ENCODE peak calls at places on chromosomes 4 and X, in five cellular contexts. G is tibial artery, K is choroid plexus epithelial cell, P is PC-3, U is tibial nerve. A is an unnamed sample.

GRCh38 chrX:110036162-110037033 is 33.5 kb downstream of the TMEM164 start:
- DNase-seq in G (no peak), K (no peak), P (no peak), U (no peak), A (no peak)

GRCh38 chr4:136183513-136183912 is 1348.8 kb downstream of the PCDH18 start:
- DNase-seq in G (no peak), K (no peak), P (no peak), U (no peak), A (no peak)

GRCh38 chrX:72306851-72307645 is 1.3 kb upstream of the CITED1 start:
- DNase-seq in G (peak), K (peak), P (peak), U (peak), A (peak)

GRCh38 chrX:23610491-23610890 is 56.8 kb upstream of the PRDX4 start:
- DNase-seq in G (no peak), K (no peak), P (peak), U (no peak), A (no peak)

GRCh38 chr4:81069706-81070331 is 39.3 kb downstream of the BMP3 start:
- DNase-seq in G (no peak), K (peak), P (peak), U (peak), A (peak)

GRCh38 chr4:178958725-178959440 is 1516.6 kb upstream of the AGA start:
- DNase-seq in G (no peak), K (no peak), P (peak), U (no peak), A (no peak)

GRCh38 chr4:87505862-87506261 is 23.3 kb downstream of the SPARCL1 start:
- DNase-seq in G (no peak), K (no peak), P (no peak), U (no peak), A (no peak)

GRCh38 chr4:48813984-48814383 is 16.9 kb upstream of the OCIAD1 start:
- DNase-seq in G (no peak), K (no peak), P (no peak), U (no peak), A (peak)

GRCh38 chr4:48375651-48376291 is 34.4 kb downstream of the SLAIN2 start:
- DNase-seq in G (no peak), K (peak), P (peak), U (no peak), A (no peak)

GRCh38 chr4:4541040-4541631 is 712 bp downstream of the STX18 start:
- DNase-seq in G (no peak), K (peak), P (peak), U (no peak), A (peak)

GRCh38 chrX:11188664-11189063 is 77.5 kb downstream of the HCCS start:
- DNase-seq in G (no peak), K (peak), P (peak), U (no peak), A (no peak)

GRCh38 chrX:9438950-9439494 is 25.8 kb upstream of the TBL1X start:
- DNase-seq in G (no peak), K (peak), P (no peak), U (no peak), A (no peak)

GRCh38 chrX:13717697-13718483 is 16.5 kb downstream of the TRAPPC2 start:
- DNase-seq in G (no peak), K (peak), P (no peak), U (no peak), A (no peak)

GRCh38 chr4:168614316-168615057 is 117.6 kb downstream of the PALLD start:
- DNase-seq in G (no peak), K (no peak), P (no peak), U (no peak), A (no peak)

GRCh38 chr4:87071401-87071800 is 136.6 kb downstream of the AFF1 start:
- DNase-seq in G (no peak), K (no peak), P (no peak), U (no peak), A (no peak)

DNA sequence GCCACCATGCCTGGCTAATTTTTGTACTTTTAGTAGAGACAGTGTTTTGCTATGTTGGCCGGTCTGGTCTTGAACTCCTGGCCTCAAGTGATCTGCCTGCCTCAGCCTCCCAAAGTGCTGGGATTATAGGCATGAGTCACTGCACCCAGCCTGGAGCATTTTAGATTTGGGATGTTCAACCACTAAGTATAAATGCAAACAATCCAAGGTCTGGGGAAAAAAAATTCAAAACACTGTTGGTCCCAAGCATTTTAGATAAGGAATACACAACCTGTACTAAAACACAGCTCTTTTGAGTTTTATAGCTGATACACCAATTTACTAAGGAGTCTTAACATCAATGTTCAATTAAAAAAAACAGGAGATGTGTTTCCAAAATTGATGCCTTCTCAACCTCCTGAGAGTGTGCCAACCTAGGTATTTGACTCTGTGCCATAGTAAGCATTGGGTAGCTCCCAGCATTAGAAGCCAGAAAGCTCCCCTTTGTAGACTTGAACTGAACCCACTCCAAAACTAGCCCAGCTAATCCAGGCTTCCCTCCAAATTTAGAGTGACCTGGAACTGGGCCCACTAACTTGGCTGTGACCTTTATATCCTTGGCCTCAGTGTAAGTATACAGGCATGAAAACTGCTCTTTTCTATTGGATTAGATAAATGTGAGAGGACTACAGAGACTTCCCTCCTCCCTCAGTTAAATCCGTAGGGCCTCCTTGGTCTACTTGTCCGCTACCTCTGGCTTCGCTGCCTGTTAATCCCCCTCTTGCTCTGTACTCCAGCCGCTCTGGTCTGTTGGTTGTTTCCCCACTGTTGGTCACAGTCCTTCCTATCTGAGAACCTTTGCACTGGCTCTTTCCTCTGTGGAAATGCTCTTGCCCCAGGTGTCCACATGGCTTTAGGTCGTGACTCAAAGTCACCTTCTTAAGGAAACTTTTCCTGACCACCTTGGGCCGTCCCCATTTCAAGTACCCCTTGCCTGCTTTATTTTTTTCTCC is 77.6 kb downstream of the CCKAR start:
- DNase-seq in G (no peak), K (no peak), P (no peak), U (peak), A (no peak)
- TF ChIP-seq CTCF in G (no peak), K (no peak), P (no peak), U (no peak), A (no peak)

GRCh38 chr4:74096265-74096980 is 2.6 kb downstream of the CXCL2 start:
- DNase-seq in G (no peak), K (peak), P (no peak), U (no peak), A (no peak)
- H3K4me3 ChIP-seq in G (no peak), K (no peak), P (no peak), U (no peak), A (no peak)

GRCh38 chr4:149512489-149512888 is 303.2 kb downstream of the IQCM start:
- DNase-seq in G (no peak), K (peak), P (no peak), U (no peak), A (no peak)

DNA sequence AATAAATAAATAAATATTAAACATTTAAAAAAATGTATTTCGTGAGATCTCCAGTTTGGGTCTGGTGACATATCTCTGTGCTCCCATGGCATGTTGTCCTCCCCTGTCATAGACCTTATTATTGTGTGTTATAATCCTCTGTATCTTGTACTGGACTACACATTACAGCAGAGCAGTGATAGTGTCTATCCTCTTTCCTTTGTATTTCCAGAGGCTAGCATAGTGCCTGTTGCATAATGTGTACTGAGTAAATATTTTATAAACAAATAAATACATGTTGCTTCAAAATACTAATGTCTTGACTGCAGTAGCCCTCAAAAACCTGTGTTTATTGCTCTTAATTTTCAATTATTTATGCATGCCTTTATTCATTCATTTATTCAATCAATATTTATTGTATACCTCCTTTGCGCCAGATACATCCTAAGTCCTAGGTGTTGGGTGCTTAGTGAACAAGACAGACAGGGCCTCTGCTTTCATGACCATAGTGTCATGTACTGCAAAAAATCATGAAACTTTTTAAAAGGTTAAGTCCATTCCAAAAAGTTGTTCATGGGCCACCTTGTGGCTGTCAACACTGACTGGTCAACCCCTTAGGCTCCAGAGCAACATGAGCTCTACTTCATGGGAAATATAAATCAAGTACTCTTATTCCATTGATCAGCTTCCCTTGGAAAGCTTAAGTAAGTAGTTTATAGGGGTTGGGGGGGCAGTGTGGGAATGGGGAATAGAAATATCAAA is 303.9 kb downstream of the IQCM start:
- DNase-seq in G (no peak), K (no peak), P (no peak), U (no peak), A (no peak)
- TF ChIP-seq CTCF in G (no peak), K (no peak), P (no peak), U (no peak), A (no peak)

DNA sequence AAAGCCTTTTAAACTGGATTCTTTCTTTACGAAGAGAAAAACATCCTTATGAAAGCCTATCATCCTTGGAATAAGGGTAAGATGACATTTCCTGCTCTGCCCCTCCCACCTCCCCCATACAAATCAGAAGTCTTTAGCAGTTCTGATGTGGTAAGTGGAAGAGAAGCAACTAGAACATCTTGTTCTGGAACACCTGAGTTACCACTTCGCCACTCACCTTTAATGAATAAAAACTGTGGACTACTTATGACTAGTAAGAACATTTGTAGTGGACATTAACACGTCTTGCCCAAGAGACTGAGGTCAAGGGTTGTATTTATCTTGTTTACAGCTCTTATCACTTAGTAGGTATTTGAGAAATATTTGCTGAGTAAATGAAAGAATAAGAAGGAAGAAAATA is 4.3 kb downstream of the XKRX start:
- DNase-seq in G (no peak), K (no peak), P (no peak), U (no peak), A (no peak)
- H3K4me3 ChIP-seq in G (no peak), K (no peak), P (no peak), U (no peak), A (no peak)

GRCh38 chrX:102517331-102517730 is 792 bp upstream of the TMSB15A start:
- DNase-seq in G (no peak), K (peak), P (peak), U (no peak), A (no peak)
- TF ChIP-seq CTCF in G (no peak), K (peak), P (peak), U (no peak), A (no peak)

DNA sequence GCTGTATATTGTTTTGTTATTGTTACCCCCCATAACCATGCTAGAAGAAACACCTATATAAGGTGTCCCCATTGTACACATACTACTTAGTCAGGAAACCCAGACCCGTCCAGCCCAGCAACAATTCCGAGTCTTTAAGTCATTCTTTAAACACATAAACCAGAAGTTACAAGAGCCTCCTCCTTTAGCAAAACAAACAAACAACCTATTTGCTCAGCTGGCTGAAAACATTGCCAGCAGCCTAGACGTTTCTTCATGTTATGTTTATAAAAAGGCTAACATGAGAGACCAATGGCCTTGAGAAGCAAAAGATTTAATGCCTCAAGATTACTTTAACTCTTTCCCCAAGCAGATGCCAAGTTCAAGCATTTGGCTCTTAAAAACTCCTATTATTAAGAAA is 1.4 kb downstream of the ACOX3 start:
- DNase-seq in G (no peak), K (peak), P (peak), U (no peak), A (no peak)
- H3K4me3 ChIP-seq in G (no peak), K (no peak), P (peak), U (no peak), A (peak)

GRCh38 chr4:156169011-156169410 is 215.3 kb upstream of the CTSO start:
- DNase-seq in G (no peak), K (peak), P (peak), U (no peak), A (peak)
- TF ChIP-seq CTCF in G (peak), K (peak), P (peak), U (no peak), A (peak)

DNA sequence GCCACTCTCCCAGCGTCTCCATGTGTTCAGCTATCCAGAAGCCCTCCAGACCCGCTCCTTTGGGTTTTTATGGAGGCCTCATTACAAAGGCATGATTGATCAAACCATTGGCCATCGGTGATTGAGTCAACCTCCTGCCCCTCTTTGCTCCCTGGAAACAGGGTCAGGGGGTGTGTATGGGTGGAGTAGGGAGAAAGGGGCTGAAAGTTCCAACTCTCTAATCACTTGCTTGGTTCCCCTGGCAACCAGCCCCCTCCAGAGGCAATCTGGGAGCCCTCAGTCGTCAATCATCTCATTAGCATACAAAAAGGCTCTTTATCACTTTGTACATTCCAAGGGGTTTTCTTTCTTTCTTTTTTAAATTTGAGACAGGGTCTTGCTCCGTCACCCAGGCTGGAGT is 2.3 kb downstream of the TRIM2 start:
- DNase-seq in G (no peak), K (no peak), P (no peak), U (no peak), A (no peak)
- H3K4me3 ChIP-seq in G (no peak), K (no peak), P (no peak), U (no peak), A (no peak)

DNA sequence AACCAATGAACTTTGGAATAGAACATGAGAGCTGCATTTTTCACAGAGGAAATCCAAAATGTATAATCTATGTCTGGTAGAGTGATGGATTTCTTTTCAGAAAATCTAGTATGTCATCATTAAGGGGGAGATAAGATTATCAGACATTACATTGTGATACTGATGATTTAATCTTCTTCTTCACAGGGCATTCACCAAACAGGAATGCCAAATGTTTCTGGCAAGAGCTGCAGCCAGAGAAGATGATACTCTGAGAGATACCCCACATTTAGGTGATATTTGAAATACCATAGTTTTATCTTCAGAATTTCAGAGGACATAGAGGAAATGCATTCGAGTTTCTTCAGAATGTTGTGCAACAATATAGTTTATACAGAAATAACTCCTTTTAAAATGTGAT is 1523.7 kb upstream of the ADGRL3 start:
- DNase-seq in G (no peak), K (no peak), P (no peak), U (no peak), A (no peak)
- TF ChIP-seq CTCF in G (no peak), K (no peak), P (no peak), U (no peak), A (no peak)